ENCODE peak calls at places on chromosomes 3 and 15, in four cellular contexts. Z is H1, Y is K562, D is HepG2. C is an unnamed sample.

GRCh38 chr3:188830955-188831354 is 340.8 kb upstream of the TPRG1 start:
- DNase-seq in Z (no peak), Y (no peak), D (no peak), C (no peak)

GRCh38 chr3:197298858-197299854 is 744 bp upstream of the DLG1 start:
- DNase-seq in Z (peak), Y (peak), D (peak), C (peak)

GRCh38 chr3:14146381-14147062 is 21.7 kb downstream of the TMEM43 start:
- DNase-seq in Z (no peak), Y (no peak), D (no peak), C (no peak)

GRCh38 chr3:10285742-10286524 is 6.8 kb downstream of the GHRL start:
- DNase-seq in Z (no peak), Y (no peak), D (no peak), C (no peak)

GRCh38 chr15:45921376-45921775 is 286.5 kb downstream of the SQOR start:
- DNase-seq in Z (no peak), Y (no peak), D (peak), C (no peak)

GRCh38 chr3:4721511-4721911 is 228.4 kb downstream of the ITPR1 start:
- DNase-seq in Z (no peak), Y (no peak), D (no peak), C (peak)

GRCh38 chr15:99249270-99249817 is at the start of gene TTC23:
- DNase-seq in Z (peak), Y (no peak), D (peak), C (peak)

GRCh38 chr15:68558318-68559305 is 20.2 kb upstream of the CORO2B start:
- DNase-seq in Z (peak), Y (no peak), D (no peak), C (no peak)

GRCh38 chr15:81419304-81419943 is 45.4 kb upstream of the TMC3 start:
- DNase-seq in Z (no peak), Y (no peak), D (no peak), C (no peak)

GRCh38 chr15:35229085-35229484 is 144.0 kb upstream of the NANOGP8 start:
- DNase-seq in Z (no peak), Y (no peak), D (no peak), C (no peak)

DNA sequence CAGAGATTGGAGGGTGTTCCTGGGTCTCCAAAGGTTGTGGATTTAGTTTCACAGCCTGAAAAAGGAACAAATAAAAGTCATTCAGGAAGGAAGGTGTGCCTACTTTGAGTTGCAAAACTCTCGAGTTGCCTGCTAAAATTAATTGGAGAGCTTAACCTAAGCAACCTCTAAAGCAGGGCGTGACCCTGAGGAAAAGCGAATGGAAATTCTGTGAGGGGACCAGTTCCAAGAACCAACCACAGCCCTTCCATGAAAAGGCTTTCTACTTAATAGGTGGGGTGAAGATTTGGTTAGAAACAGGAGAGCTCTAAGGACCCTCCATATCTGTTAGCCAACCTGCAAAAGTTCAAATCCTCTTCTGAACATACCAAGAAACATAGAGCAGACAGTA is 1.5 kb downstream of the CD80 start:
- DNase-seq in Z (no peak), Y (peak), D (no peak), C (no peak)
- TF ChIP-seq KDM1A in Z (no peak), Y (no peak), D (no peak), C (no peak)

DNA sequence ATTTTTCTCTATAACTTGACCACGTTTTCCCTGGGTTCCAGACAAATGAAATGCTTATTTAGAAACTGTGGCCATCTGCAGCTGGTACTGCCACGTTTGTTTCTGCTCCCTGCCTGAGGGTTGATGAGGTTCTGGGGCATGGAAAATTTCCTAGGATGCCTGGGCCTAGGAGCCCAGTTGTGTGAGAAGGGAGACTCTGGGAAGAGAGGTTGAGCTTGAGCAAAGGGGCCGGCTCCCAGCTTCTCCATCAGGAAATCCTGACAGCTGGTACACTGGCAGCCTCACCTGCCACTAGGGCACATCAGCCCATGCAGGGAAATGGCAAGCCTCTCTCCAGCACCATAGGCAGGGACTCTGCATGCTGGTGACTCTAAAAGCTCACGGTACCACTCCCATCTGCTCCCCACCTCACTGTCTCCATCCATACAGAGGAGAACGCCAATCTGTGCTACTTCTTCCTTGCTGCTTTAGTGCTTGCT is 165.4 kb upstream of the PPP2R3A start:
- DNase-seq in Z (no peak), Y (no peak), D (no peak), C (no peak)
- H3K27ac ChIP-seq in Z (no peak), Y (no peak), D (no peak), C (no peak)

GRCh38 chr3:64627471-64628321 is 60.1 kb downstream of the ADAMTS9 start:
- DNase-seq in Z (no peak), Y (no peak), D (peak), C (peak)
- TF ChIP-seq KDM1A in Z (no peak), Y (no peak), D (no peak), C (no peak)

GRCh38 chr15:85457392-85457968 is 77.1 kb downstream of the AKAP13 start:
- DNase-seq in Z (no peak), Y (no peak), D (no peak), C (peak)
- H3K27ac ChIP-seq in Z (no peak), Y (no peak), D (no peak), C (no peak)

GRCh38 chr3:176167272-176167671 is 1030.0 kb downstream of the TBL1XR1 start:
- DNase-seq in Z (no peak), Y (no peak), D (no peak), C (no peak)
- TF ChIP-seq KDM1A in Z (no peak), Y (no peak), D (no peak), C (no peak)

GRCh38 chr3:129184396-129184656 is 630 bp upstream of the CNBP start:
- DNase-seq in Z (no peak), Y (peak), D (peak), C (peak)

GRCh38 chr3:129180461-129180860 is 3.2 kb downstream of the CNBP start:
- DNase-seq in Z (no peak), Y (no peak), D (no peak), C (no peak)

GRCh38 chr3:129183569-129184395 is at the start of gene CNBP:
- DNase-seq in Z (peak), Y (peak), D (peak), C (peak)

GRCh38 chr3:129182390-129183180 is 1.1 kb downstream of the CNBP start:
- DNase-seq in Z (no peak), Y (no peak), D (no peak), C (no peak)

GRCh38 chr3:129181834-129182233 is 1.9 kb downstream of the CNBP start:
- DNase-seq in Z (no peak), Y (no peak), D (no peak), C (no peak)
- H3K27ac ChIP-seq in Z (no peak), Y (peak), D (peak), C (peak)

GRCh38 chr3:64266983-64267382 is 41.7 kb upstream of the PRICKLE2 start:
- DNase-seq in Z (no peak), Y (no peak), D (no peak), C (no peak)

GRCh38 chr3:64268926-64269325 is 43.7 kb upstream of the PRICKLE2 start:
- DNase-seq in Z (no peak), Y (no peak), D (no peak), C (no peak)

GRCh38 chr3:64264491-64265109 is 39.3 kb upstream of the PRICKLE2 start:
- DNase-seq in Z (no peak), Y (no peak), D (no peak), C (peak)

GRCh38 chr3:64267774-64268604 is 42.7 kb upstream of the PRICKLE2 start:
- DNase-seq in Z (peak), Y (no peak), D (no peak), C (no peak)

GRCh38 chr3:64266065-64266874 is 41.0 kb upstream of the PRICKLE2 start:
- DNase-seq in Z (no peak), Y (no peak), D (peak), C (peak)
- TF ChIP-seq KDM1A in Z (no peak), Y (no peak), D (no peak), C (no peak)

DNA sequence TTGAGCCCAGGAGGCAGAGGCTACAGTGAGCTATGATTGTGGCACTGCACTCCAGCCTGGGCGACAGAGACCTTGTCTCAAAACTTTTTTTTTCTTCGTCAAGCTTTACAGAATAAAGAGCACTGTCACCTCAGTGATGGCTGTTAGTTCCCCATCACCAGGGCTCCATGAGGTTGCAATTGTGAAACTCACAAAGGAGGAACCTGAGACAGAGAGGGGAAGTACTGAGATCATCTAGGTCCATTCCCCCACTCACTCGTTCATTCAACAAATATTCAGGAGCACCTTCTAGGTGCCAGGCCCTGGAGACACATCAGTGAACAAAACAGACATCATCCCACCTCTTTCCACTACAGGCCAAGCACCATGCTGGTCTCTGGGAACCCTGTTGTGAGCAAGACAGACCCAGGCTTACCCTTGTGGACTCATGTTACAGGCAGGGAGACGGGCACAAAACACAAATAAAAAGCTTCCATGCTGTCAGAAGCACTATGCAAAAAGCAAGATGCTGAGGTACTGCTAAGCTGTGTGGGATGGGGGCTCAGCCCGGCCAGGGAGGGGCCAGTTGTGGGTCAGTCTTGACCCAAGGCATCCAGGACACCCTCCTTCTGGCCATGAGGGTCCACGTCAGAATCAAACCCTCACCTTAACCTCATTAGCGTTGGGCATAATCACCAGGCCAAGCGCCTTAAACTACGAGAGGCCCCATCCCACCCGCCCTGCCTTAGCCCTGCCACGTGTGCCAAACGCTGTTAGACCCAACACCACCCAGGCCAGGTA is 2.1 kb upstream of the RHO start:
- DNase-seq in Z (peak), Y (no peak), D (no peak), C (no peak)
- H3K27ac ChIP-seq in Z (no peak), Y (no peak), D (no peak), C (no peak)

DNA sequence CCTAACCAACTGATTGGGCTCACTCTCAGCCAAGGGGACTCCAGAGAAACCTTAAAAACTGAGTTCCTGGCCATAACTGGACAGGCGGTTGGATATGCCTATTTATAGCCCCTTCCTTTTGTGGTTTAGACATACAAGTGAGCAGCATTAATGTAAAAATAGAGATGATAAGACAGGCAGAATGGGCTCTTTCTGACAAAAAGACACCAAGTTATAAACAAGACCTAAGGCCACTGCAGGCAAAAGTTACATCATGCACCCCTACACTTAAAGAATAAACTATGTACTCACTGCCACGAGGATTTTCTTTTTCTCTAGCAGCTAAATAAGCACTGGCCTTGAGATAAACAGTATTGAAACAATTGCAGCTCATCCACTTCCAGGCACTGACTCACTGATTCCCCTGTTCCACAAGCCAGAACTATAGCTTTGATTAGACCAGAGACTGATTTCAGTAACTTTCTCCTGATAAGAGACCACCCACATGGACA is 30.1 kb downstream of the SUCNR1 start:
- DNase-seq in Z (no peak), Y (no peak), D (no peak), C (no peak)
- TF ChIP-seq KDM1A in Z (no peak), Y (no peak), D (no peak), C (no peak)

GRCh38 chr3:102156426-102156825 is 278.4 kb upstream of the ZPLD1 start:
- DNase-seq in Z (no peak), Y (no peak), D (no peak), C (peak)
- H3K27ac ChIP-seq in Z (no peak), Y (no peak), D (no peak), C (peak)

C was measured in A549.